ENCODE peak calls at places on chromosomes 6 and 20, in five cellular contexts. J, V, H, C and Z are unnamed samples.

GRCh38 chr6:168737481-168737880 is 296.5 kb downstream of the SMOC2 start:
- DNase-seq in J (no peak), V (no peak), H (peak; percentile 18), C (no peak), Z (no peak)

GRCh38 chr20:36496707-36497669 is 44.3 kb upstream of the MYL9 start:
- DNase-seq in J (no peak), V (no peak), H (no peak), C (no peak), Z (no peak)

GRCh38 chr20:1595333-1595732 is 24.5 kb downstream of the SIRPB1 start:
- DNase-seq in J (no peak), V (no peak), H (no peak), C (no peak), Z (no peak)

GRCh38 chr6:166626177-166627038 is 643 bp downstream of the RPS6KA2 start:
- DNase-seq in J (peak; percentile 28), V (no peak), H (no peak), C (no peak), Z (no peak)

GRCh38 chr6:85460951-85461805 is 11.3 kb downstream of the NT5E start:
- DNase-seq in J (no peak), V (no peak), H (peak; percentile 45), C (peak; percentile 85), Z (no peak)

GRCh38 chr6:23656826-23657225 is 469.2 kb upstream of the NRSN1 start:
- DNase-seq in J (no peak), V (no peak), H (no peak), C (no peak), Z (no peak)

GRCh38 chr6:146300540-146300939 is 243.1 kb upstream of the RAB32 start:
- DNase-seq in J (no peak), V (no peak), H (no peak), C (no peak), Z (no peak)

GRCh38 chr20:32896521-32897280 is 38.0 kb downstream of the EFCAB8 start:
- DNase-seq in J (no peak), V (no peak), H (no peak), C (no peak), Z (no peak)

GRCh38 chr20:53869466-53870258 is 200.7 kb downstream of the BCAS1 start:
- DNase-seq in J (peak; percentile 65), V (no peak), H (peak; percentile 96), C (peak; percentile 91), Z (peak; percentile 87)
- TF ChIP-seq SUZ12 in J (no peak), V (no peak), H (no peak), C (no peak), Z (no peak)

DNA sequence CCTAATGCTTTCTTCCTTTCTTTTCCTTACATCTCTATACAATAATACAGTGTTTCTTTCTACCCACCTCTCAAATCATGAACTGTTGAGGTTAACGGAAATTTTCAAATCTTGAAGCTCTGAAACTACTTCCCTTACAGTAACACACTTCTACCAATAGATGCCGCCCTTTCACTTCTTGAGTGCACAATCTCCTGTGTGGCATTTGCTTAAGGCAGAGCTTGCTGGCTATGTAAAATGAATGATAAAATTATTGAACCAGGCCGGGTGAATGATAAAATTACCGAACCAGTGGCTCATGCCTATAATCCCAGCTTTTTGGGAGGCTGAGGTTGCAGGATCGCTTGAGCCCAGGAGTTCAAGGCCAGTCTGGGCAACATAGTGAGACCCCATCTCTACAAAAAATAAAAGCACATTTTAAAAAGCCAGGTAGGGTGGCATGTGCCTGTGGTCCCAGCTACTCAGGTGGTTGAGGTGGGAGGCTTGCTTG is 56.8 kb downstream of the KCNS1 start:
- DNase-seq in J (peak; percentile 63), V (no peak), H (peak; percentile 82), C (no peak), Z (peak; percentile 27)
- TF ChIP-seq SUZ12 in J (no peak), V (no peak), H (no peak), C (no peak), Z (no peak)

GRCh38 chr6:10272591-10272990 is 142.3 kb downstream of the TFAP2A start:
- DNase-seq in J (no peak), V (no peak), H (no peak), C (no peak), Z (no peak)

GRCh38 chr6:10276888-10277287 is 138.0 kb downstream of the TFAP2A start:
- DNase-seq in J (no peak), V (no peak), H (no peak), C (no peak), Z (no peak)

GRCh38 chr6:10278786-10279185 is 136.1 kb downstream of the TFAP2A start:
- DNase-seq in J (no peak), V (no peak), H (no peak), C (no peak), Z (no peak)

GRCh38 chr6:10271982-10272381 is 142.9 kb downstream of the TFAP2A start:
- DNase-seq in J (no peak), V (no peak), H (no peak), C (no peak), Z (no peak)

GRCh38 chr6:10276106-10276505 is 138.8 kb downstream of the TFAP2A start:
- DNase-seq in J (no peak), V (no peak), H (no peak), C (no peak), Z (no peak)
- TF ChIP-seq SUZ12 in J (no peak), V (no peak), H (no peak), C (no peak), Z (no peak)

GRCh38 chr20:11989018-11989771 is 71.5 kb downstream of the BTBD3 start:
- DNase-seq in J (no peak), V (no peak), H (no peak), C (no peak), Z (no peak)

GRCh38 chr20:11982958-11983470 is 65.3 kb downstream of the BTBD3 start:
- DNase-seq in J (no peak), V (no peak), H (peak; percentile 4), C (no peak), Z (no peak)

GRCh38 chr20:11982289-11982957 is 64.7 kb downstream of the BTBD3 start:
- DNase-seq in J (no peak), V (no peak), H (peak; percentile 54), C (no peak), Z (no peak)

GRCh38 chr20:11987526-11987925 is 69.8 kb downstream of the BTBD3 start:
- DNase-seq in J (no peak), V (no peak), H (no peak), C (no peak), Z (no peak)

GRCh38 chr20:11986954-11987353 is 69.3 kb downstream of the BTBD3 start:
- DNase-seq in J (no peak), V (no peak), H (no peak), C (no peak), Z (no peak)
- TF ChIP-seq SUZ12 in J (no peak), V (no peak), H (no peak), C (no peak), Z (no peak)